ENCODE peak calls at places on chromosomes 7 and 10, in five cellular contexts. V, L, N, G and K are unnamed samples.

GRCh38 chr10:112446055-112446854 is 459 bp downstream of the ZDHHC6 start:
- DNase-seq in G (no peak), N (no peak), V (no peak), L (no peak), K (no peak)

GRCh38 chr7:44058759-44059218 is 6.6 kb downstream of the PGAM2 start:
- DNase-seq in L (no peak), V (no peak), N (no peak), G (no peak), K (no peak)

GRCh38 chr7:7117935-7118586 is 64.3 kb upstream of the C1GALT1 start:
- DNase-seq in G (no peak), V (no peak), N (no peak), L (no peak), K (no peak)

GRCh38 chr7:102253973-102254370 is 32.7 kb upstream of the SH2B2 start:
- DNase-seq in G (no peak), V (no peak), N (no peak), L (no peak), K (no peak)

GRCh38 chr10:114319406-114320248 is 80.6 kb downstream of the VWA2 start:
- DNase-seq in N (no peak), V (no peak), L (no peak), G (no peak), K (no peak)

GRCh38 chr10:114650831-114651230 is 7.2 kb downstream of the ABLIM1 start:
- DNase-seq in N (no peak), V (no peak), G (no peak), L (no peak), K (no peak)

GRCh38 chr7:129943352-129943751 is 9.4 kb downstream of the UBE2H start:
- DNase-seq in G (no peak), L (no peak), V (no peak), N (no peak), K (no peak)

GRCh38 chr10:124388823-124389612 is 29.7 kb downstream of the OAT start:
- DNase-seq in N (peak; percentile 72), L (peak; percentile 40), V (peak; percentile 98), G (peak; percentile 100), K (peak; percentile 66)

GRCh38 chr10:810351-810846 is 120.9 kb upstream of the DIP2C start:
- DNase-seq in G (peak; percentile 71), L (no peak), N (no peak), V (no peak), K (peak; percentile 23)

GRCh38 chr10:119479532-119479931 is 63.0 kb downstream of the RGS10 start:
- DNase-seq in G (no peak), L (no peak), V (no peak), N (no peak), K (peak; percentile 57)

GRCh38 chr7:139360948-139361307 is 1.2 kb downstream of the LUC7L2 start:
- DNase-seq in G (no peak), N (no peak), L (no peak), V (no peak), K (no peak)

DNA sequence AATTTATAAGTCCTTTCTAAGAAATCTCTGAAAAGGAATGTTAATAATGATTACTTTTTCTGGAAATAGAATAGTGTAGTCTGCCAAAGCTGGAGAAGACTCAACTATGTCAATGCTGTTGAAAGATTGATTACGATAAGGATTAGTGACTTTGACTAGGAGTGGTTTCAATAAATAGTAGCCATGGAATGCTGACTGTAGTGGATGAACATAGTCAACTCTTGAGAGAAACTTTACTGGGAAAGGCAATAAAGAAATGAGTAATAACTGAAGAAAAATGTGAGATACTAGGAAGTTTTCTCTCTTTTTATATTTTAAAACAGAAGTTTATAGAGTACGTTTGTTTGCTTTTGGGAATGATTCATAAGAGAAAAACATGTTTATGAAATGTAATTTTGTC is 105.0 kb upstream of the CDK13 start:
- DNase-seq in V (no peak), G (no peak), N (no peak), L (no peak), K (no peak)
- TF ChIP-seq YY1 in V (no peak), G (no peak), N (no peak), L (no peak), K (no peak)

GRCh38 chr7:27146491-27147210 is 923 bp downstream of the HOXA6 start:
- DNase-seq in N (no peak), G (peak; percentile 29), L (no peak), V (no peak), K (no peak)

GRCh38 chr7:27148031-27148775 is 629 bp upstream of the HOXA6 start:
- DNase-seq in G (peak; percentile 36), L (no peak), V (no peak), N (no peak), K (no peak)

GRCh38 chr7:27145884-27146401 is 1.6 kb downstream of the HOXA6 start:
- DNase-seq in V (no peak), N (no peak), G (peak; percentile 39), L (no peak), K (no peak)

GRCh38 chr7:27148776-27149641 is 1.4 kb upstream of the HOXA6 start:
- DNase-seq in V (no peak), L (no peak), N (no peak), G (no peak), K (no peak)

GRCh38 chr7:27147211-27148030 is at the start of gene HOXA6:
- DNase-seq in V (no peak), G (peak; percentile 47), N (no peak), L (no peak), K (no peak)
- TF ChIP-seq YY1 in V (no peak), G (no peak), N (no peak), L (no peak), K (no peak)

DNA sequence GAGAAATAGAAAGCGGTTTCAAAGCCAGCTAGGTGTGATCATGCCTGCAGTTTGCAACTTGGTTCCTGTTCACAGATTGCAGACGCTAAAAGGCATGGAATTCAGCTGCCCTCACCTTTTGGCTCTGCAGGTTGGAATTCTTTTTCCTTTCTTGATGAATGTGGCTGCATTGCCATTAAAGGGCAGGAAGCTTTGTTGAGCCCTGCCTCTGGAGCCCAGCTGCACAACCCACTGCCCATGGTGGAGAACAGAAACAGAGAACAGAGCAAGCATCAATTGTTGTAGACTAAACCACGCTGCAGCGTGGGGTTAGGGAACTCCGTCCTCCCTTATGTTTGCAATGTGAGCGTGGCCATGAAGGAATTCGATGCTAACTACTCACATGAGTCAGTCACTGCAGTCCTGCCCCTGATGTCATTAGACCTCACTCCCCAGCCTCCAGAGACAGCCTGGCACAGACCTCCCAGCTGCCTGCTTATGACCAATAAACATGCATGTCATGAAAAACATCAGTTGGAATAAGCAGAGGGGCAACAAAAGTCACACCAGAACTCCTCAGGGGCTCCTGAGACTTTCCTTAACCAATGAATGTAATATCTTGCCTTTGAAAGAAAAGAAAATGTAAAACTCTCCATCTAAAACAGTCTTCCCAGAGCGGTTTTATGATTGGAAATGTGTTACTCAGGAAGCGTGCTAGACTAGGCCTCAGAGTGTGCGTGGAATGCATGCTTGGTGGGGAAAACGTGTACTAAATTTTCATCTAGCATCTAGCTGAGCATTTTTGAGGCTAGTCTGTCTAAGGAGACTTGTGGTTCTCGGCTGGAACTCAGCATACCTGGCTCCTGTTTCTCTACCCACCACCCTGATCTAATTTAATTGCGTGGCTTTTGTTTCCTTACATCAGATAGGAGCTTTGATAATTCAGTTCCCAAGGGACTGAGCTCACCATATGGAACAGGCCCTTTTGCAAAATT is 232.2 kb downstream of the KIAA1217 start:
- DNase-seq in G (no peak), L (no peak), N (no peak), V (no peak), K (no peak)
- TF ChIP-seq YY1 in G (no peak), L (no peak), N (no peak), V (no peak), K (no peak)

DNA sequence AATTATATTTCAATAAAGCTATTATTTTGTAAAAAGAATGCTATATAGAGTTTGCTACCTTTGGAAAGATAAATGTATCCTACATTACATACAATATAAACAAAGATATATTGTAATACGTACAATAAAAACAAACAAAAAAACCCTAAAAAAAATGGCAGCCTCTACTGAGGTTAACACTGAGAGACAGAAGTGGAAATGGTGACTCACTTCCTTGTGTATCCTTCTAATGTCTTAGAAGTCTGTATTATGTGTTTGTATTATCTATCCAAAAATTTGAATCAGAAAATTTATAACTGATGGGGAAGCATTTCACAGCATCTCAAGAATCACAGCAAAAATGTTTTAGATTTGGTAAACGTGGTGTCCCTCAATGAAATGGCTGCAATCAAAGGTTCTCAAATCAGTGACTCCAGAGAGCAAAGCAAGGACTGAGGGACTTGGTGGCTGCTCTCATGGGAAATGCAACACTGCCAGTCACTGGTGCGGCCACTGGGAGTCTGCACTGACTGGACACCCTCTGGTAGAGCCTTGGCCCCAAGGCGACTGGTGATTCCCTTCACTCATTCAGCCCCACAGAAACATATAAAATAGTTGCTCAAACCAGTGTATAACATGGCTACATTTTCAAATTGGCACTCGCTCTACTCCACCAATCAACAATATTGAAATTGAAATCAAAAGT is 53.8 kb downstream of the PANK1 start:
- DNase-seq in G (no peak), L (no peak), V (no peak), N (no peak), K (no peak)
- TF ChIP-seq YY1 in G (no peak), L (no peak), V (no peak), N (no peak), K (no peak)

DNA sequence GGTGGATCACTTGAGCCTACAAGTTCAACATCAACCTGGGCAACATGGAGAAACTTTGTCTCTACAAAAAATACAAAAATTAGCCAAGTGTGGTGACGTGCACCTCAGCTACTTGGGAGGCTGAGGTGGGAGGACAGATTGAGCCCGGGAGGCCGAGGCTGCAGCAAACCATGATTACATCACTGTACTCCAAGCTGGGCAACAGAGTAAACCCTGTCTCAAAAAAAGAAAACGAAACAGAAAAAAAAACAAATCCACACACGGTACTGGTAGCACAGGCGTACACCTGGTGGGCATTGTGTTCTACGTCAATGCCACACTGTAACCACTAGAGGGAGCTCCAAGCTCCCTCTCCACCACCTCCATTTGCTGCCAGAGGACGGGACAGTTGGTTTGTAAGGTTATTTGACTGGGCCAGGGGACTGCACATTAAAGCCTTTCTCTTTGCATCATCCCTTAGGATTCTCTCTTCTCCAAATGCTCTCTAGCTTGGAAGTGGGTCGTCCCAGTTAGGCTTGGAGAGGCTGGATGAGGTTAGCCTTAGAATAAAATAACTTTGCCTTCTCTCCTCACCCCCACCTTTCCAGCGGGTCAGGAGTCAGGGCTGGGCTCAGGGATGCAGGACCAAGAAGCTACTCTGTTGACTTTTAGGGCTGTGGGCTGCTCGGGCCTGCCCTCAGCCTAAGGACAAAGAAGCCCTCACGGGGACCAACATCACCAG is 130.8 kb downstream of the SORBS1 start:
- DNase-seq in V (peak; percentile 69), N (peak; percentile 23), L (peak; percentile 30), G (peak; percentile 81), K (peak; percentile 43)
- TF ChIP-seq YY1 in V (peak; percentile 31), N (no peak), L (peak; percentile 87), G (no peak), K (no peak)

DNA sequence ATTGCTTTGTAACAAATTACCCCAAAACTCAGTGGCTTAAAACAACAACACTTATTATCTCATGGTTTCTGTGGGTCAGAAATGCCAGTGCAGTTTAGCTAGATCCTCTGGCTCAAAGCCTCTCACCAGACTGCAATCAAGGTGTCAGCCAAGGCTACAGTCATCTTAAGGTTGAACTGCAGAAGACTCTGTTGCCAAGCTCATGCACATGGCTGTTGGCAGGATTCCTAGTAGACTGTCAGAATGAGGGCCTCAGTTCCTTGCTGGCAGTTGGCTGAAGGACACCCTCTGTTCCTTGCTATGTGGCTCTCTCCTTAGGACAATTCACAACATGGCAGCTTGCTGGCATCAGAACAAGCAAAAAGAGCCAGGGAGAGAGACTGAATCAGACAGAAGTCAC is 34.7 kb downstream of the TOMM7 start:
- DNase-seq in V (no peak), G (no peak), N (no peak), L (no peak), K (no peak)
- TF ChIP-seq YY1 in V (no peak), G (no peak), N (no peak), L (no peak), K (no peak)